ENCODE peak calls at places on chromosomes 13 and 19, in four cellular contexts. E is choroid plexus epithelial cell, I is GM12878, K is fibroblast of pulmonary artery. Q is an unnamed sample.

GRCh38 chr19:53246498-53246897 is 8.2 kb downstream of the ZNF677 start:
- DNase-seq in K (no peak), I (peak; percentile 5), E (no peak), Q (no peak)

GRCh38 chr13:44870456-44870929 is 118.8 kb downstream of the NUFIP1 start:
- DNase-seq in I (no peak), E (no peak), K (no peak), Q (no peak)

GRCh38 chr13:27794075-27794691 is 1.9 kb downstream of the GSX1 start:
- DNase-seq in K (no peak), E (no peak), I (no peak), Q (no peak)

GRCh38 chr13:20927858-20928257 is 25.3 kb upstream of the XPO4 start:
- DNase-seq in K (no peak), I (no peak), E (no peak), Q (no peak)

GRCh38 chr19:33725567-33725966 is 71.1 kb upstream of the KCTD15 start:
- DNase-seq in K (no peak), I (no peak), E (no peak), Q (no peak)

GRCh38 chr19:4066682-4067395 is at the start of gene ZBTB7A:
- DNase-seq in E (peak; percentile 60), I (no peak), K (peak; percentile 73), Q (peak; percentile 68)

GRCh38 chr13:98959299-98959698 is 18.6 kb downstream of the DOCK9 start:
- DNase-seq in I (no peak), E (no peak), K (no peak), Q (no peak)

GRCh38 chr19:1912760-1913505 is 7.7 kb downstream of the ADAT3 start:
- DNase-seq in K (no peak), E (no peak), I (no peak), Q (no peak)

GRCh38 chr19:5002143-5002542 is 33.2 kb downstream of the KDM4B start:
- DNase-seq in E (peak; percentile 40), I (no peak), K (peak; percentile 39), Q (no peak)

GRCh38 chr13:94674609-94675348 is 37.6 kb downstream of the SOX21 start:
- DNase-seq in K (peak; percentile 61), E (peak; percentile 60), I (no peak), Q (peak; percentile 16)

GRCh38 chr19:17749912-17750317 is 1.4 kb upstream of the FCHO1 start:
- DNase-seq in I (no peak), E (peak; percentile 22), K (peak; percentile 29), Q (no peak)

GRCh38 chr19:45599286-45599685 is 2.7 kb downstream of the GPR4 start:
- DNase-seq in I (no peak), E (no peak), K (no peak), Q (no peak)

GRCh38 chr19:29527500-29528328 is 1.9 kb downstream of the VSTM2B start:
- DNase-seq in K (no peak), E (no peak), I (no peak), Q (no peak)

GRCh38 chr19:18338471-18339001 is 1.9 kb upstream of the PGPEP1 start:
- DNase-seq in I (no peak), E (no peak), K (no peak), Q (no peak)

GRCh38 chr19:4844348-4845179 is 13.1 kb upstream of the TICAM1 start:
- DNase-seq in K (peak; percentile 61), I (no peak), E (peak; percentile 46), Q (no peak)